ENCODE peak calls at places on chromosomes 12 and 14, in eight cellular contexts. B is MM.1S, J is endothelial cell of umbilical vein, D is IMR-90, T is colonic mucosa, Q is mammary epithelial cell, A is GM23248, O is SK-N-SH. R is an unnamed sample.
A peak's percentile ranks its signal among the peaks of the same experiment; 100 is the strongest.

GRCh38 chr12:65827827-65828231 is 3.5 kb downstream of the HMGA2 start:
- DNase-seq in J (peak; percentile 64), Q (no peak), D (no peak), A (peak; percentile 29), O (no peak), B (no peak), T (no peak), R (no peak)

GRCh38 chr14:78509516-78509915 is 339.3 kb downstream of the NRXN3 start:
- DNase-seq in J (no peak), T (no peak), A (no peak), B (no peak), Q (no peak), D (no peak), O (no peak), R (no peak)

GRCh38 chr12:101078881-101079280 is 131.2 kb downstream of the SLC5A8 start:
- DNase-seq in A (no peak), Q (no peak), D (no peak), T (no peak), J (no peak), B (no peak), O (no peak), R (no peak)

GRCh38 chr12:124532331-124532750 is 35.1 kb downstream of the NCOR2 start:
- DNase-seq in A (no peak), T (no peak), D (no peak), Q (no peak), J (no peak), O (peak; percentile 62), B (no peak), R (no peak)

GRCh38 chr14:100122481-100123215 is 36.8 kb downstream of the DEGS2 start:
- DNase-seq in O (no peak), D (no peak), A (no peak), T (no peak), J (no peak), Q (no peak), B (no peak), R (no peak)

GRCh38 chr14:75559451-75560187 is 18.8 kb upstream of the FLVCR2 start:
- DNase-seq in O (no peak), B (peak; percentile 21), T (no peak), D (peak; percentile 30), J (no peak), A (peak; percentile 75), Q (peak; percentile 93), R (no peak)

GRCh38 chr12:43586646-43587245 is 34.7 kb upstream of the ADAMTS20 start:
- DNase-seq in T (no peak), O (no peak), Q (peak; percentile 86), D (no peak), J (no peak), B (no peak), A (peak; percentile 1), R (no peak)

GRCh38 chr12:52677126-52677525 is 3.1 kb downstream of the KRT1 start:
- DNase-seq in J (no peak), T (no peak), D (no peak), A (no peak), B (no peak), O (no peak), Q (no peak), R (no peak)

GRCh38 chr12:11838403-11838802 is 188.9 kb downstream of the ETV6 start:
- DNase-seq in O (no peak), A (no peak), T (no peak), Q (no peak), D (no peak), J (no peak), B (no peak), R (no peak)

GRCh38 chr12:131617596-131618302 is 93.1 kb upstream of the SFSWAP start:
- DNase-seq in O (no peak), D (no peak), J (no peak), B (no peak), A (no peak), Q (no peak), T (no peak), R (no peak)

GRCh38 chr14:92590941-92591340 is 77.4 kb downstream of the RIN3 start:
- DNase-seq in O (no peak), A (no peak), T (no peak), Q (no peak), J (no peak), D (no peak), B (no peak), R (no peak)

GRCh38 chr12:105330283-105330937 is at the start of gene C12orf75:
- DNase-seq in D (peak; percentile 68), T (peak; percentile 92), B (peak; percentile 92), J (peak; percentile 71), Q (peak; percentile 60), O (peak; percentile 97), A (peak; percentile 89), R (no peak)
- H3K9ac ChIP-seq in D (peak within 1 kb of the TSS; percentile 90), T (peak within 1 kb of the TSS; percentile 62), B (peak within 1 kb of the TSS; percentile 56), J (peak within 1 kb of the TSS; percentile 25), Q (peak within 1 kb of the TSS; percentile 69), O (peak within 1 kb of the TSS; percentile 82), A (peak within 1 kb of the TSS; percentile 85), R (peak within 1 kb of the TSS; percentile 49)

GRCh38 chr12:96035283-96036236 is at the start of gene LTA4H:
- DNase-seq in J (peak; percentile 99), T (peak; percentile 99), D (peak; percentile 98), O (peak; percentile 89), Q (peak; percentile 98), B (peak; percentile 98), A (peak; percentile 100), R (peak; percentile 99)

GRCh38 chr12:96036765-96037455 is 1.5 kb upstream of the LTA4H start:
- DNase-seq in T (no peak), Q (peak; percentile 26), B (no peak), J (no peak), O (no peak), D (peak; percentile 82), A (peak; percentile 39), R (no peak)

GRCh38 chr12:96034631-96035282 is 630 bp downstream of the LTA4H start:
- DNase-seq in J (peak; percentile 52), T (peak; percentile 56), B (no peak), D (peak; percentile 37), O (peak; percentile 44), Q (peak; percentile 37), A (peak; percentile 66), R (no peak)

GRCh38 chr12:96028538-96028937 is 6.8 kb downstream of the LTA4H start:
- DNase-seq in A (no peak), O (no peak), T (no peak), D (no peak), Q (no peak), J (no peak), B (no peak), R (no peak)

DNA sequence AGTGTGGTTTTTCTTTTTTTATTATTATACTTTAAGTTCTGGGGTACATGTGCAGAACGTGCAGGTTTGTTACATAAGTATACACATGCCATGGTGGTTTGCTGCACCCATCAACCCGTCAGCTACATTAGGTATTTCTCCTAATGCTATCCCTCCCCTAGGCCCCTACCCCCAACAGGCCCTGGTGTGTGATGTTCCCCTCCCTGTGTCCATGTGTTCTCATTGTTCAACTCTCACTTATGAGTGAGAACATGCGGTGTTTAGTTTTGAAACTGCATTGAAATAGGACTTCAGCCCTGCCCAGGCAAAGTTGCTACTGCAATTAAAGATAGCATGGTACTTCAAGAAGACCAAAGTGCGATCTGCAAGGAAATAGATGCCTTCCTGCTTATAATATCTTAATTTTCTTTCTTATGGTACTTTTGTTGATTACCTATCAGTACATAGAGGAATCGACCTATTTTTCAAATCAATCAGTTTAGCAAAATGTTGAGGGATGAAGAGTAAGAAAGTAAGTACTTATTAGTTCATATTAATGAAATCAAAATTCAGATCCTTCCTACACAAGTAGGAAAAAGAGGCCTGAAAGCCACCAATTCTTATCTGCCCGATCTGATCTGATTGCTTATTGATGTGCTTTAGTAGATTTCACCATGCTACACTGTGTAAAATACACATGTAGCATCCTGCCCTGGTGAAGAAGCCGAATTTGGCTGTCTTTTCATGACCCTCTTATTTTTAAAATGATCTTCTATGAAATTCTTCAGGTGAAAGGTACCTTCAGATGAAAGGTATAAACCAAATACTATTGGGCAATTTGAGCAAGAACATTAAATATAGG is 1.6 kb downstream of the LTA4H start:
- DNase-seq in B (no peak), T (peak; percentile 34), D (no peak), J (peak; percentile 12), Q (no peak), A (no peak), O (no peak), R (no peak)
- H3K9ac ChIP-seq in B (no peak overlapping the region), T (peak overlapping the region; percentile 4), D (peak overlapping the region; percentile 13), J (no peak overlapping the region), Q (peak overlapping the region; percentile 90), A (peak overlapping the region; percentile 82), O (peak overlapping the region; percentile 76), R (peak overlapping the region; percentile 68)

GRCh38 chr14:77337880-77338279 is 17.0 kb downstream of the GSTZ1 start:
- DNase-seq in T (no peak), Q (no peak), B (no peak), D (no peak), O (no peak), A (no peak), J (no peak), R (no peak)
- H3K9ac ChIP-seq in T (no peak overlapping the region), Q (no peak overlapping the region), B (no peak overlapping the region), D (no peak overlapping the region), O (no peak overlapping the region), A (no peak overlapping the region), J (no peak overlapping the region), R (no peak overlapping the region)

DNA sequence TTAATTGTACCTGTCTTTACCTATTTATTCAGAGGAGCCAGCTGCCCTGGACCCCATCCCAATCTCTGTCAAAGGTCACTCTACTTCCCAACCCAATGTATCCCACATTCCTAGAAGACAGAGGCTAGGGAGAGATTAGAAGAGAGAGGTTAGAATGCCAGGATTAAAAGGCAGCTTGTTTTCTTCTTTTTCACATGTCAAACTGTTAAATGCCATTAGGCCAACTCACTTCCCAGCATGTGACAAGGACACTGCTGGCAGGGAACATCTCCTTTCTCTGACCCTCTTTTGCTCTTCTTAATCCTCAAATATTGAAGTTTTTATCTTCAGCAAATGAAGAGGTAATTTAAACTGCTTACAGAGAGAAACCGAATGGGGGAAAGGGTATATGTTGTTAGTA is 89.1 kb downstream of the BBS10 start:
- DNase-seq in Q (no peak), D (peak; percentile 44), A (peak; percentile 64), T (no peak), J (peak; percentile 69), B (no peak), O (no peak), R (no peak)
- H3K9ac ChIP-seq in Q (no peak overlapping the region), D (peak overlapping the region; percentile 45), A (peak overlapping the region; percentile 49), T (no peak overlapping the region), J (peak overlapping the region; percentile 96), B (no peak overlapping the region), O (peak overlapping the region; percentile 75), R (peak overlapping the region; percentile 57)

DNA sequence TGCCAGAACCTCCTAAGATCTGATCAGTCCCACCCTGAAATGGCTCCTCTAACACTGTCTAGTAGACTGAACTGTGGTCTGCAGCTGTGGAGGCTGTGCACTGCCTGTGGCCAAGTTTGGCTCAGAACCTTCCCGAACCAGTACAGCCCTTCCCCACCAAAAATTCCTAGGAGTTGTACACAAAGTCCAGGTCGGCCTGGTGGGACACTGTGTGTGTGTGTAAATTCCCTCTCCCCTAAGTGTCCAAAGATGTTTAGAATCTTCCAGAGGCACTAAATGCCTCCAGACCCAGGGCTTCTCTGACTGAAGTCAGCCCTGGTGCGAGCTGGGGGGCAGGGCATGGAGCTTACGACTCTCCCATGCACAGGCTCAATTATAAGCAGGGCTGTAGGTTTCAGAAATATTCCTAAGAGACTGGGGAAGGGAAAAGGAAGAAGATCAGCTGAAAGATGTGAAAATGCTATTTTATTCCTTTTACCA is 107.0 kb upstream of the ATF7IP start:
- DNase-seq in D (peak; percentile 7), Q (no peak), T (peak; percentile 33), A (peak; percentile 49), O (no peak), J (no peak), B (no peak), R (no peak)
- H3K9ac ChIP-seq in D (peak overlapping the region; percentile 19), Q (no peak overlapping the region), T (no peak overlapping the region), A (peak overlapping the region; percentile 82), O (no peak overlapping the region), J (no peak overlapping the region), B (no peak overlapping the region), R (no peak overlapping the region)